ENCODE peak calls at places on chromosomes 4 and X, in eight cellular contexts. One of them, this sample, is unnamed.

GRCh38 chrX:49002091-49002935 is at the start of gene GRIPAP1:
- DNase-seq in HL-60: peak
- DNase-seq in HepG2: peak
- DNase-seq in HCT116: peak
- DNase-seq in K562: peak
- DNase-seq in A549: peak
- DNase-seq in SK-N-SH: peak
- DNase-seq in Panc1: peak
- DNase-seq in this sample: peak

GRCh38 chr4:85209161-85209560 is 242.7 kb upstream of the WDFY3 start:
- DNase-seq in A549: no peak
- DNase-seq in K562: no peak
- DNase-seq in HCT116: peak
- DNase-seq in SK-N-SH: no peak
- DNase-seq in HepG2: no peak
- DNase-seq in HL-60: no peak
- DNase-seq in Panc1: no peak
- DNase-seq in this sample: no peak

GRCh38 chr4:88846232-88846790 is 148.7 kb upstream of the NAP1L5 start:
- DNase-seq in HepG2: peak
- DNase-seq in SK-N-SH: no peak
- DNase-seq in A549: peak
- DNase-seq in HL-60: no peak
- DNase-seq in K562: no peak
- DNase-seq in Panc1: no peak
- DNase-seq in HCT116: no peak
- DNase-seq in this sample: no peak

GRCh38 chr4:156248921-156249320 is 295.3 kb upstream of the CTSO start:
- DNase-seq in HCT116: no peak
- DNase-seq in SK-N-SH: no peak
- DNase-seq in HepG2: no peak
- DNase-seq in Panc1: no peak
- DNase-seq in K562: no peak
- DNase-seq in A549: no peak
- DNase-seq in HL-60: no peak
- DNase-seq in this sample: no peak

GRCh38 chr4:107991945-107992625 is 2.4 kb downstream of the HADH start:
- DNase-seq in HL-60: no peak
- DNase-seq in Panc1: no peak
- DNase-seq in A549: no peak
- DNase-seq in SK-N-SH: no peak
- DNase-seq in HepG2: no peak
- DNase-seq in K562: no peak
- DNase-seq in HCT116: no peak
- DNase-seq in this sample: no peak

GRCh38 chrX:51148848-51149247 is 183.8 kb upstream of the NUDT10 start:
- DNase-seq in Panc1: no peak
- DNase-seq in HCT116: peak
- DNase-seq in A549: peak
- DNase-seq in K562: no peak
- DNase-seq in SK-N-SH: no peak
- DNase-seq in HepG2: no peak
- DNase-seq in HL-60: no peak
- DNase-seq in this sample: no peak

GRCh38 chr4:184382189-184382846 is 92.0 kb downstream of the IRF2 start:
- DNase-seq in Panc1: no peak
- DNase-seq in A549: no peak
- DNase-seq in K562: no peak
- DNase-seq in HepG2: peak
- DNase-seq in SK-N-SH: no peak
- DNase-seq in HCT116: no peak
- DNase-seq in HL-60: no peak
- DNase-seq in this sample: peak

GRCh38 chr4:26916195-26916594 is 55.6 kb downstream of the STIM2 start:
- DNase-seq in A549: no peak
- DNase-seq in HL-60: no peak
- DNase-seq in K562: no peak
- DNase-seq in Panc1: no peak
- DNase-seq in HepG2: no peak
- DNase-seq in HCT116: no peak
- DNase-seq in SK-N-SH: peak
- DNase-seq in this sample: no peak

GRCh38 chrX:12245650-12246645 is 107.7 kb downstream of the FRMPD4 start:
- DNase-seq in Panc1: no peak
- DNase-seq in A549: peak
- DNase-seq in HCT116: no peak
- DNase-seq in HepG2: no peak
- DNase-seq in HL-60: no peak
- DNase-seq in K562: no peak
- DNase-seq in SK-N-SH: no peak
- DNase-seq in this sample: no peak

GRCh38 chrX:85159644-85160043 is 83.9 kb downstream of the SATL1 start:
- DNase-seq in HepG2: no peak
- DNase-seq in A549: no peak
- DNase-seq in HCT116: no peak
- DNase-seq in Panc1: no peak
- DNase-seq in HL-60: no peak
- DNase-seq in K562: no peak
- DNase-seq in SK-N-SH: no peak
- DNase-seq in this sample: no peak

GRCh38 chr4:110106946-110107325 is 91.5 kb downstream of the ELOVL6 start:
- DNase-seq in SK-N-SH: no peak
- DNase-seq in Panc1: no peak
- DNase-seq in K562: no peak
- DNase-seq in HL-60: no peak
- DNase-seq in HepG2: peak
- DNase-seq in A549: peak
- DNase-seq in HCT116: no peak
- DNase-seq in this sample: no peak

GRCh38 chrX:19747672-19748610 is 139.5 kb downstream of the SH3KBP1 start:
- DNase-seq in A549: no peak
- DNase-seq in Panc1: no peak
- DNase-seq in HCT116: no peak
- DNase-seq in HepG2: no peak
- DNase-seq in K562: no peak
- DNase-seq in SK-N-SH: no peak
- DNase-seq in HL-60: peak
- DNase-seq in this sample: no peak

GRCh38 chrX:78213331-78213730 is 73.9 kb upstream of the TAF9B start:
- DNase-seq in A549: no peak
- DNase-seq in HL-60: no peak
- DNase-seq in Panc1: no peak
- DNase-seq in SK-N-SH: no peak
- DNase-seq in HepG2: no peak
- DNase-seq in HCT116: no peak
- DNase-seq in K562: no peak
- DNase-seq in this sample: no peak

GRCh38 chr4:183349673-183350072 is 27.4 kb upstream of the CLDN24 start:
- DNase-seq in HepG2: no peak
- DNase-seq in HCT116: no peak
- DNase-seq in HL-60: no peak
- DNase-seq in SK-N-SH: no peak
- DNase-seq in Panc1: no peak
- DNase-seq in A549: no peak
- DNase-seq in K562: no peak
- DNase-seq in this sample: no peak

GRCh38 chr4:149987330-149987751 is 90.9 kb upstream of the DCLK2 start:
- DNase-seq in K562: no peak
- DNase-seq in HL-60: no peak
- DNase-seq in Panc1: no peak
- DNase-seq in SK-N-SH: peak
- DNase-seq in A549: no peak
- DNase-seq in HCT116: no peak
- DNase-seq in HepG2: no peak
- DNase-seq in this sample: no peak

GRCh38 chrX:40169193-40170086 is 71.7 kb upstream of the BCOR start:
- DNase-seq in K562: peak
- DNase-seq in Panc1: peak
- DNase-seq in A549: peak
- DNase-seq in SK-N-SH: peak
- DNase-seq in HL-60: no peak
- DNase-seq in HepG2: peak
- DNase-seq in HCT116: peak
- DNase-seq in this sample: no peak

GRCh38 chrX:2848806-2849420 is 20.2 kb downstream of the GYG2 start:
- DNase-seq in HL-60: no peak
- DNase-seq in SK-N-SH: no peak
- DNase-seq in HCT116: no peak
- DNase-seq in A549: peak
- DNase-seq in HepG2: peak
- DNase-seq in K562: no peak
- DNase-seq in Panc1: no peak
- DNase-seq in this sample: no peak

DNA sequence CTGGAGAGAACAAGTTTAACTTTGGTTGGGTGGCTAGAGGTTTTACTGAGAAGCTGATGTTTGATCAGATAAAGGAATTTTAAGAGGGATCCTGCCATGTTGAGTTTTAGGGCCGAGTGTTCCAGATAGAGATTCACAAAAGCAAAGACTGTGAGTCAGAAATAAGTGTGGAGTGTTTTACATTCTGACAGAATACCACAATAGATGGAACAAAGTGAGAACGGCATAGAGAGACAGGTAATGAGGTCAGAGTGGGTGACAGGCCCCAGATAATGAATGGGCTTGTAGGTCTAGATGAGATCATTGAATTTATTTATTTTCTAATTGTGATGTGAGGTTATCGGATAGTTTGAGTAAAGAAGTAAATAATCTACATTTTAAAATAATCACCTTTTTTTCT is 502.6 kb downstream of the EPHA5 start:
- DNase-seq in Panc1: no peak
- DNase-seq in HL-60: no peak
- DNase-seq in HCT116: no peak
- DNase-seq in K562: no peak
- DNase-seq in SK-N-SH: no peak
- DNase-seq in A549: no peak
- DNase-seq in HepG2: no peak
- DNase-seq in this sample: no peak
- TF ChIP-seq REST in Panc1: no peak
- TF ChIP-seq REST in HL-60: no peak
- TF ChIP-seq REST in HCT116: no peak
- TF ChIP-seq REST in K562: no peak
- TF ChIP-seq REST in SK-N-SH: no peak
- TF ChIP-seq REST in A549: no peak
- TF ChIP-seq REST in HepG2: no peak
- TF ChIP-seq REST in this sample: no peak

GRCh38 chr4:148814030-148814429 is 371.8 kb upstream of the NR3C2 start:
- DNase-seq in Panc1: no peak
- DNase-seq in A549: no peak
- DNase-seq in HL-60: no peak
- DNase-seq in K562: no peak
- DNase-seq in HCT116: no peak
- DNase-seq in HepG2: no peak
- DNase-seq in SK-N-SH: no peak
- DNase-seq in this sample: no peak
- TF ChIP-seq REST in Panc1: no peak
- TF ChIP-seq REST in A549: no peak
- TF ChIP-seq REST in HL-60: no peak
- TF ChIP-seq REST in K562: no peak
- TF ChIP-seq REST in HCT116: no peak
- TF ChIP-seq REST in HepG2: no peak
- TF ChIP-seq REST in SK-N-SH: no peak
- TF ChIP-seq REST in this sample: no peak

GRCh38 chr4:10761903-10762302 is 77.3 kb upstream of the CLNK start:
- DNase-seq in Panc1: no peak
- DNase-seq in HepG2: no peak
- DNase-seq in A549: no peak
- DNase-seq in SK-N-SH: no peak
- DNase-seq in K562: no peak
- DNase-seq in HL-60: no peak
- DNase-seq in HCT116: no peak
- DNase-seq in this sample: no peak

GRCh38 chr4:10765386-10765785 is 80.8 kb upstream of the CLNK start:
- DNase-seq in HCT116: no peak
- DNase-seq in Panc1: no peak
- DNase-seq in SK-N-SH: no peak
- DNase-seq in HL-60: no peak
- DNase-seq in A549: no peak
- DNase-seq in HepG2: no peak
- DNase-seq in K562: no peak
- DNase-seq in this sample: no peak

DNA sequence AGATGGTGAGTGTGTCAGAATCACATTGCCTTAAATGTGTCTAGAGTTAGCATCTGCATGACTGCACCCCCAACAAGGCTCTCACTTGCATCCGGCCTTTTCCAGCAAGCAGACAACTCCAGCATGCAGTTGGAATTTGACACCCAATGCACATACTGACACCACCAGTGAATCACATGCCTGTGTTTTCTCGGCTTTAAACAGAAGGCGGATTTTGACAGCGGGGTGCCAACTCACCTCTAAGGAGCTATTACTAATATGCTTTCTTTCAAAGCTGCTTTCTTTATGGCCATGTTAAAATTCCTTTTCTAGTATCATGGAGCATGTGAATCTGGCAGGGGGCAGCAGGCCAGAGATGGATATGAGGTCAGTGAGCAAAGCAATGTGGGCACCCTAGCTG is 78.0 kb upstream of the CLNK start:
- DNase-seq in HL-60: no peak
- DNase-seq in K562: no peak
- DNase-seq in Panc1: no peak
- DNase-seq in SK-N-SH: no peak
- DNase-seq in HepG2: no peak
- DNase-seq in HCT116: no peak
- DNase-seq in A549: no peak
- DNase-seq in this sample: no peak
- TF ChIP-seq REST in HL-60: no peak
- TF ChIP-seq REST in K562: no peak
- TF ChIP-seq REST in Panc1: no peak
- TF ChIP-seq REST in SK-N-SH: no peak
- TF ChIP-seq REST in HepG2: no peak
- TF ChIP-seq REST in HCT116: no peak
- TF ChIP-seq REST in A549: no peak
- TF ChIP-seq REST in this sample: no peak

GRCh38 chr4:6321361-6321760 is 51.7 kb downstream of the WFS1 start:
- DNase-seq in SK-N-SH: no peak
- DNase-seq in A549: no peak
- DNase-seq in HCT116: no peak
- DNase-seq in K562: no peak
- DNase-seq in Panc1: no peak
- DNase-seq in HepG2: peak
- DNase-seq in HL-60: no peak
- DNase-seq in this sample: no peak

GRCh38 chr4:6324461-6324998 is 54.9 kb downstream of the WFS1 start:
- DNase-seq in Panc1: no peak
- DNase-seq in HCT116: no peak
- DNase-seq in HL-60: no peak
- DNase-seq in K562: no peak
- DNase-seq in HepG2: no peak
- DNase-seq in SK-N-SH: no peak
- DNase-seq in A549: no peak
- DNase-seq in this sample: no peak

GRCh38 chr4:6322761-6323566 is 53.3 kb downstream of the WFS1 start:
- DNase-seq in Panc1: no peak
- DNase-seq in SK-N-SH: no peak
- DNase-seq in K562: no peak
- DNase-seq in HL-60: no peak
- DNase-seq in HCT116: no peak
- DNase-seq in A549: no peak
- DNase-seq in HepG2: peak
- DNase-seq in this sample: peak

GRCh38 chr4:6320663-6321062 is 51.0 kb downstream of the WFS1 start:
- DNase-seq in A549: no peak
- DNase-seq in Panc1: no peak
- DNase-seq in SK-N-SH: no peak
- DNase-seq in HL-60: no peak
- DNase-seq in HepG2: no peak
- DNase-seq in K562: no peak
- DNase-seq in HCT116: no peak
- DNase-seq in this sample: no peak

GRCh38 chr4:6322067-6322760 is 52.6 kb downstream of the WFS1 start:
- DNase-seq in HepG2: no peak
- DNase-seq in A549: no peak
- DNase-seq in SK-N-SH: no peak
- DNase-seq in K562: no peak
- DNase-seq in Panc1: no peak
- DNase-seq in HCT116: no peak
- DNase-seq in HL-60: no peak
- DNase-seq in this sample: no peak
- TF ChIP-seq REST in HepG2: no peak
- TF ChIP-seq REST in A549: no peak
- TF ChIP-seq REST in SK-N-SH: no peak
- TF ChIP-seq REST in K562: no peak
- TF ChIP-seq REST in Panc1: no peak
- TF ChIP-seq REST in HCT116: no peak
- TF ChIP-seq REST in HL-60: no peak
- TF ChIP-seq REST in this sample: no peak